ENCODE peak calls at places on chromosomes 13 and 19, in eight cellular contexts. One of them, this sample, is unnamed.
A peak's percentile ranks its signal among the peaks of the same experiment; 100 is the strongest.

GRCh38 chr19:2034729-2035589 is 16.1 kb downstream of the MKNK2 start:
- DNase-seq in tibial artery: no peak
- DNase-seq in cardiac muscle cell: peak; percentile 43
- DNase-seq in DND-41: peak; percentile 68
- DNase-seq in CD8-positive, alpha-beta memory T cell: peak; percentile 66
- DNase-seq in mammary epithelial cell: no peak
- DNase-seq in BE2C: peak; percentile 82
- DNase-seq in tibial nerve: peak; percentile 53
- DNase-seq in this sample: no peak

GRCh38 chr13:44470623-44471562 is 97.3 kb downstream of the SERP2 start:
- DNase-seq in cardiac muscle cell: peak; percentile 56
- DNase-seq in mammary epithelial cell: no peak
- DNase-seq in tibial nerve: no peak
- DNase-seq in DND-41: no peak
- DNase-seq in tibial artery: no peak
- DNase-seq in CD8-positive, alpha-beta memory T cell: no peak
- DNase-seq in BE2C: no peak
- DNase-seq in this sample: no peak

GRCh38 chr13:44651209-44651608 is 75.1 kb upstream of the TSC22D1 start:
- DNase-seq in DND-41: no peak
- DNase-seq in cardiac muscle cell: no peak
- DNase-seq in tibial nerve: no peak
- DNase-seq in mammary epithelial cell: no peak
- DNase-seq in BE2C: no peak
- DNase-seq in tibial artery: no peak
- DNase-seq in CD8-positive, alpha-beta memory T cell: no peak
- DNase-seq in this sample: no peak

GRCh38 chr19:49553451-49554271 is 25.9 kb downstream of the RCN3 start:
- DNase-seq in tibial artery: no peak
- DNase-seq in mammary epithelial cell: peak; percentile 92
- DNase-seq in BE2C: no peak
- DNase-seq in CD8-positive, alpha-beta memory T cell: no peak
- DNase-seq in tibial nerve: no peak
- DNase-seq in DND-41: no peak
- DNase-seq in cardiac muscle cell: no peak
- DNase-seq in this sample: no peak

GRCh38 chr13:98313023-98313937 is 136.2 kb upstream of the RNF113B start:
- DNase-seq in tibial artery: no peak
- DNase-seq in cardiac muscle cell: no peak
- DNase-seq in tibial nerve: no peak
- DNase-seq in DND-41: no peak
- DNase-seq in mammary epithelial cell: no peak
- DNase-seq in BE2C: no peak
- DNase-seq in CD8-positive, alpha-beta memory T cell: no peak
- DNase-seq in this sample: no peak

GRCh38 chr19:51018745-51019543 is 565 bp downstream of the KLK10 start:
- DNase-seq in CD8-positive, alpha-beta memory T cell: no peak
- DNase-seq in mammary epithelial cell: peak; percentile 70
- DNase-seq in DND-41: no peak
- DNase-seq in tibial artery: no peak
- DNase-seq in tibial nerve: no peak
- DNase-seq in cardiac muscle cell: peak; percentile 44
- DNase-seq in BE2C: no peak
- DNase-seq in this sample: no peak

GRCh38 chr19:33569822-33570221 is 48.2 kb upstream of the PEPD start:
- DNase-seq in BE2C: no peak
- DNase-seq in mammary epithelial cell: no peak
- DNase-seq in CD8-positive, alpha-beta memory T cell: no peak
- DNase-seq in cardiac muscle cell: no peak
- DNase-seq in tibial nerve: no peak
- DNase-seq in tibial artery: no peak
- DNase-seq in DND-41: no peak
- DNase-seq in this sample: no peak

GRCh38 chr19:15759962-15760565 is 22.3 kb downstream of the OR10H3 start:
- DNase-seq in cardiac muscle cell: no peak
- DNase-seq in mammary epithelial cell: no peak
- DNase-seq in tibial nerve: no peak
- DNase-seq in DND-41: no peak
- DNase-seq in CD8-positive, alpha-beta memory T cell: no peak
- DNase-seq in BE2C: peak; percentile 26
- DNase-seq in tibial artery: no peak
- DNase-seq in this sample: no peak

GRCh38 chr13:92989301-92989700 is 237.3 kb upstream of the GPC6 start:
- DNase-seq in mammary epithelial cell: peak; percentile 72
- DNase-seq in DND-41: no peak
- DNase-seq in tibial artery: no peak
- DNase-seq in cardiac muscle cell: no peak
- DNase-seq in CD8-positive, alpha-beta memory T cell: no peak
- DNase-seq in BE2C: no peak
- DNase-seq in tibial nerve: no peak
- DNase-seq in this sample: no peak

GRCh38 chr13:59750860-59751259 is 412.9 kb downstream of the DIAPH3 start:
- DNase-seq in BE2C: peak; percentile 34
- DNase-seq in CD8-positive, alpha-beta memory T cell: no peak
- DNase-seq in DND-41: no peak
- DNase-seq in tibial artery: no peak
- DNase-seq in mammary epithelial cell: peak; percentile 32
- DNase-seq in cardiac muscle cell: peak; percentile 63
- DNase-seq in tibial nerve: no peak
- DNase-seq in this sample: no peak

GRCh38 chr19:28554321-28555091 is 658.4 kb downstream of the UQCRFS1 start:
- DNase-seq in tibial nerve: no peak
- DNase-seq in mammary epithelial cell: no peak
- DNase-seq in BE2C: no peak
- DNase-seq in CD8-positive, alpha-beta memory T cell: no peak
- DNase-seq in tibial artery: no peak
- DNase-seq in cardiac muscle cell: no peak
- DNase-seq in DND-41: no peak
- DNase-seq in this sample: no peak

GRCh38 chr19:52722062-52723005 is 12.5 kb downstream of the ZNF611 start:
- DNase-seq in CD8-positive, alpha-beta memory T cell: no peak
- DNase-seq in tibial artery: no peak
- DNase-seq in BE2C: no peak
- DNase-seq in DND-41: no peak
- DNase-seq in mammary epithelial cell: peak; percentile 95
- DNase-seq in tibial nerve: no peak
- DNase-seq in cardiac muscle cell: no peak
- DNase-seq in this sample: no peak

GRCh38 chr19:10431254-10431942 is 11.1 kb downstream of the PDE4A start:
- DNase-seq in tibial nerve: no peak
- DNase-seq in cardiac muscle cell: no peak
- DNase-seq in CD8-positive, alpha-beta memory T cell: peak; percentile 66
- DNase-seq in BE2C: no peak
- DNase-seq in mammary epithelial cell: no peak
- DNase-seq in DND-41: peak; percentile 26
- DNase-seq in tibial artery: no peak
- DNase-seq in this sample: no peak

GRCh38 chr13:25943666-25944065 is 108.2 kb downstream of the SHISA2 start:
- DNase-seq in BE2C: no peak
- DNase-seq in cardiac muscle cell: no peak
- DNase-seq in tibial nerve: no peak
- DNase-seq in DND-41: no peak
- DNase-seq in tibial artery: no peak
- DNase-seq in CD8-positive, alpha-beta memory T cell: no peak
- DNase-seq in mammary epithelial cell: no peak
- DNase-seq in this sample: no peak

GRCh38 chr13:37131092-37131491 is 25.6 kb upstream of the CSNK1A1L start:
- DNase-seq in tibial nerve: no peak
- DNase-seq in tibial artery: no peak
- DNase-seq in cardiac muscle cell: no peak
- DNase-seq in BE2C: no peak
- DNase-seq in CD8-positive, alpha-beta memory T cell: no peak
- DNase-seq in mammary epithelial cell: no peak
- DNase-seq in DND-41: no peak
- DNase-seq in this sample: no peak

DNA sequence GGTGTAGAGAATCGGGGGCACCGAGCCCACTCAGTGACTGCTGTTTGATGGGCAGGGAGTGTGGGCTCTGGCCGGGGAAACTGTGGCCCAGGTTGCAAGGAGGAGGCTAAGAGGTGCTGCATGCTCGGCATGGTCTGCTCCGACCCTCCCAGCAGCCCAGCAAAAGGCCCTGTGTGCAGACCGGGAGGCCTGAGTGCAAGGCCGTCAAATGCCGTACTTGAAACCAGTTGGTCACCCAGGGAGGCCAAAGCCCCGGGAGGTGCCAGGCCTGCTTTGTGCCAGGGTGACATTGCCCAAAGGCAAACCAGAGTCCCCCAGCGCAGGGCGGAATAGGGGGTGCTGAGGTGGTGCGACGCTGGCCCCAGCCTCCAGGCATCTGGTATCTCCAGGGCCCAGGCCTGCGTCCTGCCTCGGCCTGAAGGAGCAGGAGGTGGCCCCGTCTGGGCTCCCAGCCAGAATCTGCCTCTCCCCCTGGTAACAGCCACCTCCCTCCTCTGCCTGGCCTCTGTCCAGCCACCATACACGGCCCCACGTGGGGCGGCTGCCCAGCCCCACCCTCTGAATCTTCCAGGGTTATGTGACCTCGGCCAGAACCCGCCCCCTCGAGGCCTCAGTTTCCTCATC is 4.0 kb downstream of the PIK3R2 start:
- DNase-seq in BE2C: peak; percentile 98
- DNase-seq in tibial nerve: peak; percentile 74
- DNase-seq in tibial artery: peak; percentile 90
- DNase-seq in mammary epithelial cell: peak; percentile 88
- DNase-seq in DND-41: no peak
- DNase-seq in CD8-positive, alpha-beta memory T cell: no peak
- DNase-seq in cardiac muscle cell: peak; percentile 62
- DNase-seq in this sample: no peak
- H3K4me1 ChIP-seq in BE2C: peaks cover 20% of the 10 kb centered on the region
- H3K4me1 ChIP-seq in tibial nerve: peaks cover 51% of the 10 kb centered on the region
- H3K4me1 ChIP-seq in tibial artery: peaks cover 56% of the 10 kb centered on the region
- H3K4me1 ChIP-seq in mammary epithelial cell: peaks cover 57% of the 10 kb centered on the region
- H3K4me1 ChIP-seq in DND-41: peaks cover 39% of the 10 kb centered on the region
- H3K4me1 ChIP-seq in CD8-positive, alpha-beta memory T cell: peaks cover 23% of the 10 kb centered on the region
- H3K4me1 ChIP-seq in cardiac muscle cell: no peaks in the 10 kb centered on the region
- H3K4me1 ChIP-seq in this sample: peaks cover 54% of the 10 kb centered on the region

DNA sequence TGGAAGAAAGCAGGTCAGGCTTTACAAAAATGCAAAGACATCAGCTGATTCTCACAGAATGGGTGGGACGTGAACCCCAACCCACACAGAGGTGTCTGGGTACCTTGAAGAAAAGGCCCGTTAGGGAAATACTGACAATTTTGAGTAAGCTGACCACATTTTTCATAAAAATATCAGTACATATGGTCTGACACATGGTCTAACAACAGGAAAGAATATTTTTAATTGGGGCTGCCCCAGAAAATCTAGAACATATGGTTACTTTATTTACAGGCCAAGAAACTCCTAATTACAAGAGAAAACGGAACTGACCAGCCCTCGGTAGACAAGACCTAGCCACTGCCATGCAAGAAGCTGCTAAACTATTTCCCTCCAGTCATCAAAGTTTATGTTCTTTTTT is 48.7 kb upstream of the ITM2B start:
- DNase-seq in tibial artery: no peak
- DNase-seq in tibial nerve: no peak
- DNase-seq in mammary epithelial cell: no peak
- DNase-seq in cardiac muscle cell: no peak
- DNase-seq in DND-41: no peak
- DNase-seq in BE2C: no peak
- DNase-seq in CD8-positive, alpha-beta memory T cell: no peak
- DNase-seq in this sample: no peak
- H3K4me1 ChIP-seq in tibial artery: no peaks in the 10 kb centered on the region
- H3K4me1 ChIP-seq in tibial nerve: no peaks in the 10 kb centered on the region
- H3K4me1 ChIP-seq in mammary epithelial cell: no peaks in the 10 kb centered on the region
- H3K4me1 ChIP-seq in cardiac muscle cell: no peaks in the 10 kb centered on the region
- H3K4me1 ChIP-seq in DND-41: peaks cover 42% of the 10 kb centered on the region
- H3K4me1 ChIP-seq in BE2C: no peaks in the 10 kb centered on the region
- H3K4me1 ChIP-seq in CD8-positive, alpha-beta memory T cell: peaks cover 62% of the 10 kb centered on the region
- H3K4me1 ChIP-seq in this sample: no peaks in the 10 kb centered on the region

GRCh38 chr13:21018220-21018619 is 43.2 kb downstream of the LATS2 start:
- DNase-seq in DND-41: no peak
- DNase-seq in BE2C: no peak
- DNase-seq in tibial artery: peak; percentile 57
- DNase-seq in CD8-positive, alpha-beta memory T cell: no peak
- DNase-seq in mammary epithelial cell: no peak
- DNase-seq in cardiac muscle cell: no peak
- DNase-seq in tibial nerve: no peak
- DNase-seq in this sample: no peak
- H3K4me1 ChIP-seq in DND-41: no peaks in the 10 kb centered on the region
- H3K4me1 ChIP-seq in BE2C: no peaks in the 10 kb centered on the region
- H3K4me1 ChIP-seq in tibial artery: peaks cover 60% of the 10 kb centered on the region
- H3K4me1 ChIP-seq in CD8-positive, alpha-beta memory T cell: no peaks in the 10 kb centered on the region
- H3K4me1 ChIP-seq in mammary epithelial cell: peaks cover 29% of the 10 kb centered on the region
- H3K4me1 ChIP-seq in cardiac muscle cell: peaks cover 13% of the 10 kb centered on the region
- H3K4me1 ChIP-seq in tibial nerve: peaks cover 59% of the 10 kb centered on the region
- H3K4me1 ChIP-seq in this sample: peaks cover 91% of the 10 kb centered on the region

GRCh38 chr19:35612559-35613321 is at the start of gene HAUS5:
- DNase-seq in cardiac muscle cell: peak; percentile 91
- DNase-seq in DND-41: peak; percentile 95
- DNase-seq in tibial nerve: peak; percentile 95
- DNase-seq in BE2C: peak; percentile 95
- DNase-seq in CD8-positive, alpha-beta memory T cell: peak; percentile 96
- DNase-seq in mammary epithelial cell: peak; percentile 93
- DNase-seq in tibial artery: peak; percentile 95
- DNase-seq in this sample: peak; percentile 74
- H3K4me1 ChIP-seq in cardiac muscle cell: no peaks in the 10 kb centered on the region
- H3K4me1 ChIP-seq in DND-41: peaks cover 22% of the 10 kb centered on the region
- H3K4me1 ChIP-seq in tibial nerve: peaks cover 9% of the 10 kb centered on the region
- H3K4me1 ChIP-seq in BE2C: no peaks in the 10 kb centered on the region
- H3K4me1 ChIP-seq in CD8-positive, alpha-beta memory T cell: peaks cover 31% of the 10 kb centered on the region
- H3K4me1 ChIP-seq in mammary epithelial cell: peaks cover 4% of the 10 kb centered on the region
- H3K4me1 ChIP-seq in tibial artery: peaks cover 16% of the 10 kb centered on the region
- H3K4me1 ChIP-seq in this sample: peaks cover 3% of the 10 kb centered on the region